ENCODE peak calls at places on chromosomes 3 and 15, in nine cellular contexts. One of them, this sample, is unnamed.

GRCh38 chr15:49793943-49794342 is 173.1 kb downstream of the DTWD1 start:
- DNase-seq in HL-60: no peak
- DNase-seq in HCT116: no peak
- DNase-seq in sigmoid colon: no peak
- DNase-seq in stomach: no peak
- DNase-seq in H1: no peak
- DNase-seq in prostate gland: no peak
- DNase-seq in upper lobe of left lung: peak; percentile 32
- DNase-seq in GM12892: no peak
- DNase-seq in this sample: no peak

GRCh38 chr3:44289882-44290462 is 48.3 kb downstream of the TOPAZ1 start:
- DNase-seq in GM12892: no peak
- DNase-seq in stomach: no peak
- DNase-seq in sigmoid colon: no peak
- DNase-seq in HCT116: peak; percentile 52
- DNase-seq in upper lobe of left lung: no peak
- DNase-seq in HL-60: no peak
- DNase-seq in H1: no peak
- DNase-seq in prostate gland: no peak
- DNase-seq in this sample: no peak

GRCh38 chr3:130967281-130967680 is 59.3 kb downstream of the ASTE1 start:
- DNase-seq in GM12892: no peak
- DNase-seq in HCT116: no peak
- DNase-seq in H1: no peak
- DNase-seq in stomach: no peak
- DNase-seq in HL-60: no peak
- DNase-seq in upper lobe of left lung: no peak
- DNase-seq in prostate gland: no peak
- DNase-seq in sigmoid colon: no peak
- DNase-seq in this sample: no peak

GRCh38 chr3:109927161-109927560 is 589.8 kb upstream of the DPPA4 start:
- DNase-seq in GM12892: no peak
- DNase-seq in prostate gland: no peak
- DNase-seq in HL-60: no peak
- DNase-seq in H1: no peak
- DNase-seq in HCT116: peak; percentile 98
- DNase-seq in sigmoid colon: no peak
- DNase-seq in upper lobe of left lung: no peak
- DNase-seq in stomach: no peak
- DNase-seq in this sample: no peak

GRCh38 chr3:132535575-132536441 is 61.3 kb upstream of the ACKR4 start:
- DNase-seq in HL-60: peak; percentile 62
- DNase-seq in sigmoid colon: peak; percentile 84
- DNase-seq in HCT116: peak; percentile 46
- DNase-seq in prostate gland: peak; percentile 72
- DNase-seq in GM12892: peak; percentile 13
- DNase-seq in upper lobe of left lung: no peak
- DNase-seq in stomach: peak; percentile 65
- DNase-seq in H1: peak; percentile 17
- DNase-seq in this sample: peak; percentile 71

GRCh38 chr3:191094057-191094456 is 105.0 kb upstream of the OSTN start:
- DNase-seq in HCT116: no peak
- DNase-seq in H1: no peak
- DNase-seq in stomach: no peak
- DNase-seq in HL-60: no peak
- DNase-seq in upper lobe of left lung: no peak
- DNase-seq in prostate gland: no peak
- DNase-seq in GM12892: no peak
- DNase-seq in sigmoid colon: no peak
- DNase-seq in this sample: no peak

GRCh38 chr15:31265090-31265870 is 61.4 kb upstream of the KLF13 start:
- DNase-seq in prostate gland: no peak
- DNase-seq in sigmoid colon: peak; percentile 53
- DNase-seq in stomach: peak; percentile 31
- DNase-seq in HL-60: no peak
- DNase-seq in upper lobe of left lung: no peak
- DNase-seq in H1: no peak
- DNase-seq in GM12892: no peak
- DNase-seq in HCT116: no peak
- DNase-seq in this sample: no peak

GRCh38 chr15:38894260-38894948 is 329.8 kb upstream of the RASGRP1 start:
- DNase-seq in stomach: no peak
- DNase-seq in prostate gland: no peak
- DNase-seq in H1: no peak
- DNase-seq in upper lobe of left lung: no peak
- DNase-seq in HL-60: no peak
- DNase-seq in sigmoid colon: no peak
- DNase-seq in GM12892: no peak
- DNase-seq in HCT116: no peak
- DNase-seq in this sample: no peak

GRCh38 chr3:96750094-96750767 is 64.2 kb upstream of the EPHA6 start:
- DNase-seq in stomach: no peak
- DNase-seq in prostate gland: no peak
- DNase-seq in HL-60: no peak
- DNase-seq in upper lobe of left lung: peak; percentile 20
- DNase-seq in sigmoid colon: no peak
- DNase-seq in GM12892: no peak
- DNase-seq in H1: no peak
- DNase-seq in HCT116: no peak
- DNase-seq in this sample: no peak

GRCh38 chr3:8420613-8421012 is 81.0 kb upstream of the LMCD1 start:
- DNase-seq in stomach: no peak
- DNase-seq in HCT116: no peak
- DNase-seq in HL-60: no peak
- DNase-seq in prostate gland: no peak
- DNase-seq in H1: no peak
- DNase-seq in upper lobe of left lung: no peak
- DNase-seq in GM12892: no peak
- DNase-seq in sigmoid colon: no peak
- DNase-seq in this sample: no peak

GRCh38 chr15:34584996-34585395 is 1.5 kb upstream of the GOLGA8B start:
- DNase-seq in H1: no peak
- DNase-seq in sigmoid colon: no peak
- DNase-seq in GM12892: no peak
- DNase-seq in upper lobe of left lung: peak; percentile 55
- DNase-seq in prostate gland: no peak
- DNase-seq in stomach: no peak
- DNase-seq in HCT116: no peak
- DNase-seq in HL-60: no peak
- DNase-seq in this sample: no peak

GRCh38 chr15:34584321-34584668 is 844 bp upstream of the GOLGA8B start:
- DNase-seq in prostate gland: no peak
- DNase-seq in HCT116: no peak
- DNase-seq in sigmoid colon: no peak
- DNase-seq in H1: no peak
- DNase-seq in stomach: no peak
- DNase-seq in HL-60: no peak
- DNase-seq in GM12892: peak; percentile 36
- DNase-seq in upper lobe of left lung: peak; percentile 42
- DNase-seq in this sample: peak; percentile 18

GRCh38 chr15:34583399-34584320 is at the start of gene GOLGA8B:
- DNase-seq in upper lobe of left lung: peak; percentile 94
- DNase-seq in stomach: peak; percentile 81
- DNase-seq in sigmoid colon: peak; percentile 81
- DNase-seq in GM12892: peak; percentile 82
- DNase-seq in prostate gland: peak; percentile 68
- DNase-seq in HL-60: peak; percentile 77
- DNase-seq in H1: no peak
- DNase-seq in HCT116: peak; percentile 38
- DNase-seq in this sample: peak; percentile 92

GRCh38 chr15:34581043-34581365 is 2.4 kb downstream of the GOLGA8B start:
- DNase-seq in stomach: no peak
- DNase-seq in GM12892: no peak
- DNase-seq in sigmoid colon: no peak
- DNase-seq in H1: no peak
- DNase-seq in HL-60: no peak
- DNase-seq in upper lobe of left lung: peak; percentile 9
- DNase-seq in prostate gland: no peak
- DNase-seq in HCT116: no peak
- DNase-seq in this sample: no peak

GRCh38 chr15:34582461-34583357 is 742 bp downstream of the GOLGA8B start:
- DNase-seq in HCT116: peak; percentile 2
- DNase-seq in sigmoid colon: no peak
- DNase-seq in upper lobe of left lung: peak; percentile 88
- DNase-seq in stomach: peak; percentile 45
- DNase-seq in prostate gland: no peak
- DNase-seq in GM12892: peak; percentile 56
- DNase-seq in H1: no peak
- DNase-seq in HL-60: peak; percentile 44
- DNase-seq in this sample: peak; percentile 75
- TF ChIP-seq POLR2AphosphoS5 in HCT116: peak; percentile 58
- TF ChIP-seq POLR2AphosphoS5 in sigmoid colon: no peak
- TF ChIP-seq POLR2AphosphoS5 in upper lobe of left lung: no peak
- TF ChIP-seq POLR2AphosphoS5 in stomach: no peak
- TF ChIP-seq POLR2AphosphoS5 in prostate gland: no peak
- TF ChIP-seq POLR2AphosphoS5 in GM12892: no peak
- TF ChIP-seq POLR2AphosphoS5 in H1: no peak
- TF ChIP-seq POLR2AphosphoS5 in HL-60: no peak
- TF ChIP-seq POLR2AphosphoS5 in this sample: no peak

DNA sequence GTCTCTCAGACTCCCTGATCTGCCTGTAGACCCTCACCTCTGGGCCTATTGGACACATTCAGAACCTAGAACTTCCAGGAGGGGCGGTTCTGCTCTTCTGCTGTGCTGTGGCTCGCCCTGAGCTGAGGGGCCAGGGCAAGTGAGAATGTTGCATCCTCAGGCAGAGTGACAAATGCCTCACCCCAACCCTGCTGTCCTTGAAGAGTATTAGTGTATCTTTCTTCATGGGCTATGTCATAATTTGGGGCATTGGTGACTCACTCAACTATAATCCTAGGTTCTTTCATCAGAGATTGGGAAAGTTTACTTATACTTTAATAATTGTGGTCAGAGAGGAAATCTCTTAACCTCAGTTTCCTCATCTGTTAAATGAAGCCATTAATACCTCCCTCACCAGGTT is 143.7 kb downstream of the SV2B start:
- DNase-seq in sigmoid colon: no peak
- DNase-seq in upper lobe of left lung: no peak
- DNase-seq in HL-60: peak; percentile 70
- DNase-seq in GM12892: no peak
- DNase-seq in HCT116: no peak
- DNase-seq in prostate gland: no peak
- DNase-seq in H1: no peak
- DNase-seq in stomach: no peak
- DNase-seq in this sample: no peak
- TF ChIP-seq POLR2AphosphoS5 in sigmoid colon: no peak
- TF ChIP-seq POLR2AphosphoS5 in upper lobe of left lung: no peak
- TF ChIP-seq POLR2AphosphoS5 in HL-60: no peak
- TF ChIP-seq POLR2AphosphoS5 in GM12892: no peak
- TF ChIP-seq POLR2AphosphoS5 in HCT116: no peak
- TF ChIP-seq POLR2AphosphoS5 in prostate gland: no peak
- TF ChIP-seq POLR2AphosphoS5 in H1: no peak
- TF ChIP-seq POLR2AphosphoS5 in stomach: no peak
- TF ChIP-seq POLR2AphosphoS5 in this sample: no peak

GRCh38 chr3:197957775-197958103 is 2.3 kb upstream of the LMLN start:
- DNase-seq in H1: no peak
- DNase-seq in HCT116: no peak
- DNase-seq in sigmoid colon: no peak
- DNase-seq in GM12892: no peak
- DNase-seq in HL-60: no peak
- DNase-seq in stomach: no peak
- DNase-seq in prostate gland: no peak
- DNase-seq in upper lobe of left lung: no peak
- DNase-seq in this sample: no peak

GRCh38 chr3:197956626-197956988 is 3.4 kb upstream of the LMLN start:
- DNase-seq in sigmoid colon: no peak
- DNase-seq in H1: no peak
- DNase-seq in HL-60: no peak
- DNase-seq in prostate gland: no peak
- DNase-seq in upper lobe of left lung: no peak
- DNase-seq in HCT116: no peak
- DNase-seq in GM12892: no peak
- DNase-seq in stomach: no peak
- DNase-seq in this sample: no peak

GRCh38 chr3:197959500-197959890 is 522 bp upstream of the LMLN start:
- DNase-seq in H1: no peak
- DNase-seq in stomach: no peak
- DNase-seq in upper lobe of left lung: no peak
- DNase-seq in GM12892: no peak
- DNase-seq in sigmoid colon: no peak
- DNase-seq in prostate gland: no peak
- DNase-seq in HL-60: no peak
- DNase-seq in HCT116: no peak
- DNase-seq in this sample: peak; percentile 15

GRCh38 chr3:197959891-197960693 is at the start of gene LMLN:
- DNase-seq in upper lobe of left lung: peak; percentile 99
- DNase-seq in sigmoid colon: peak; percentile 98
- DNase-seq in prostate gland: peak; percentile 95
- DNase-seq in HL-60: peak; percentile 96
- DNase-seq in H1: peak; percentile 68
- DNase-seq in stomach: peak; percentile 96
- DNase-seq in GM12892: peak; percentile 85
- DNase-seq in HCT116: peak; percentile 92
- DNase-seq in this sample: peak; percentile 97

DNA sequence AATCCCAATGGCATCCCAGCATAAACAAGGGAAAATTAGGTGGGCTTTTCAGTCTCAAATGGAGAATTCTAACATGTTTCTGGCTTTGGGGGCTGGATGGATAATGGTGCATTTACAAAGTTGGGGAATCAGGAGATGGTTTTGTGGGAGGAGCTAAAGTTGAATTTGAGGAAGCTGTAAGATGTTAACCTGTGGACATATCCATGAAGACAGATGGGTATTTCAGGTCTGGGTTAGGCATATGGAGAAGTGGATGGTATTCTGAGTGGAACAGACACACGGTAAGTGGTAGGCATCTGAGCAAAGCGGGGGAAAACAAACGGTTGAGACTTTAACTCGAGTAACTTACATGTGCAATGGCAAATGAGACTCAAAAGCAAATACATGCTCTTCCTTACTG is 1.7 kb upstream of the LMLN start:
- DNase-seq in stomach: no peak
- DNase-seq in upper lobe of left lung: no peak
- DNase-seq in H1: no peak
- DNase-seq in HL-60: peak; percentile 26
- DNase-seq in prostate gland: no peak
- DNase-seq in GM12892: no peak
- DNase-seq in HCT116: no peak
- DNase-seq in sigmoid colon: no peak
- DNase-seq in this sample: no peak
- TF ChIP-seq POLR2AphosphoS5 in stomach: no peak
- TF ChIP-seq POLR2AphosphoS5 in upper lobe of left lung: no peak
- TF ChIP-seq POLR2AphosphoS5 in H1: no peak
- TF ChIP-seq POLR2AphosphoS5 in HL-60: no peak
- TF ChIP-seq POLR2AphosphoS5 in prostate gland: no peak
- TF ChIP-seq POLR2AphosphoS5 in GM12892: no peak
- TF ChIP-seq POLR2AphosphoS5 in HCT116: no peak
- TF ChIP-seq POLR2AphosphoS5 in sigmoid colon: no peak
- TF ChIP-seq POLR2AphosphoS5 in this sample: no peak

DNA sequence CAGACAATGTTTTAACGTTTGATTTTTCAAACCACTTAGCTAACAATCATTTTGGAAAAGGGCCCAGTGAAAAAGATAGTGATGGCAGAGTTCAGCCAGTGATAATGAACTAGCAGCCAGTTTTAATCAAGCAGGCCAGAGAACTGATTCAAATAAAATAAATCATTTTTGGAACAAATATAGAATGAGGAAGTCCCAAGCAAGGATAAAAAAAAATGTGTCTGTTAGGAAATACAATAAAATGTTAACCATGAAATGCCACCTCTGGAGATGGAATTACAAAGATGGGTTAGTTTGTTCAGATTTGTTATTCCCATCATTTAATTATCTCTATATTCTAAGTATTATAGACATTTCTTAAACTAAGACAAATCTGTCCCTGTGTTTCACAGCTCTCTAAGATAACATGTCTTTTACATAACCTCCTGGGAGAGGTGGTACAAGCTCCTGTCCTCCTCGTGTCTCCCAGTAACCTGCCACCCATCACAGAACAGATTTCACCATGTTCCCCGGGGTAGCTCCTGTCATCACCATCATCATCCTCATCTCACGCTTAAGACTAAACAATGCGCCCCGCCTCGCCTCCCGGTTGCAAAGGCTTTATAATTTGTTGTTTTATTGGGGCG is 1.0 kb downstream of the HERC1 start:
- DNase-seq in HL-60: no peak
- DNase-seq in GM12892: no peak
- DNase-seq in upper lobe of left lung: no peak
- DNase-seq in sigmoid colon: no peak
- DNase-seq in prostate gland: no peak
- DNase-seq in HCT116: no peak
- DNase-seq in H1: no peak
- DNase-seq in stomach: no peak
- DNase-seq in this sample: no peak
- TF ChIP-seq POLR2AphosphoS5 in HL-60: no peak
- TF ChIP-seq POLR2AphosphoS5 in GM12892: no peak
- TF ChIP-seq POLR2AphosphoS5 in upper lobe of left lung: no peak
- TF ChIP-seq POLR2AphosphoS5 in sigmoid colon: no peak
- TF ChIP-seq POLR2AphosphoS5 in prostate gland: no peak
- TF ChIP-seq POLR2AphosphoS5 in HCT116: no peak
- TF ChIP-seq POLR2AphosphoS5 in H1: no peak
- TF ChIP-seq POLR2AphosphoS5 in stomach: no peak
- TF ChIP-seq POLR2AphosphoS5 in this sample: no peak

This sample was measured in K562.